ENCODE peak calls at places on chromosomes 1 and 21, in eight cellular contexts. N is uterus; M is CD8-positive, alpha-beta T cell; G is thoracic aorta; S is astrocyte of the cerebellum; W is GM23338; K is PC-9; J is GM10248. Z is an unnamed sample.

GRCh38 chr1:54564312-54565112 is 16.5 kb downstream of the ACOT11 start:
- DNase-seq in N (no peak), M (no peak), G (no peak), S (no peak), W (peak; percentile 43), K (peak; percentile 89), J (no peak), Z (no peak)

GRCh38 chr1:150566589-150567340 is 12.6 kb downstream of the MCL1 start:
- DNase-seq in N (no peak), M (no peak), G (no peak), S (no peak), W (no peak), K (no peak), J (no peak), Z (peak; percentile 70)

GRCh38 chr1:244339776-244340175 is 111.9 kb downstream of the ADSS2 start:
- DNase-seq in N (no peak), M (no peak), G (no peak), S (no peak), W (no peak), K (no peak), J (no peak), Z (peak; percentile 53)

GRCh38 chr1:196317535-196318522 is 290.4 kb downstream of the KCNT2 start:
- DNase-seq in N (no peak), M (no peak), G (no peak), S (peak; percentile 34), W (peak; percentile 65), K (no peak), J (no peak), Z (no peak)

GRCh38 chr1:196400478-196401453 is 207.5 kb downstream of the KCNT2 start:
- DNase-seq in N (peak; percentile 23), M (no peak), G (no peak), S (peak; percentile 97), W (no peak), K (no peak), J (no peak), Z (no peak)

GRCh38 chr1:86942743-86943142 is 28.3 kb downstream of the HS2ST1 start:
- DNase-seq in N (no peak), M (no peak), G (no peak), S (no peak), W (no peak), K (no peak), J (no peak), Z (no peak)

GRCh38 chr1:227428803-227429202 is 110.5 kb upstream of the CDC42BPA start:
- DNase-seq in N (no peak), M (no peak), G (no peak), S (no peak), W (peak; percentile 6), K (peak; percentile 93), J (no peak), Z (no peak)

GRCh38 chr1:100387644-100388350 is 35.5 kb downstream of the CDC14A start:
- DNase-seq in N (no peak), M (no peak), G (no peak), S (no peak), W (no peak), K (no peak), J (no peak), Z (no peak)

GRCh38 chr21:25496825-25497482 is 110.3 kb downstream of the MRPL39 start:
- DNase-seq in N (no peak), M (no peak), G (no peak), S (peak; percentile 16), W (no peak), K (no peak), J (no peak), Z (no peak)

GRCh38 chr21:41824466-41825207 is 54.5 kb downstream of the PRDM15 start:
- DNase-seq in N (no peak), M (no peak), G (no peak), S (no peak), W (no peak), K (no peak), J (no peak), Z (no peak)

GRCh38 chr1:167529829-167530474 is 11.6 kb upstream of the CD247 start:
- DNase-seq in N (no peak), M (no peak), G (no peak), S (no peak), W (no peak), K (no peak), J (no peak), Z (no peak)

GRCh38 chr1:24386241-24386640 is 27.3 kb downstream of the STPG1 start:
- DNase-seq in N (no peak), M (no peak), G (no peak), S (no peak), W (no peak), K (no peak), J (no peak), Z (no peak)

GRCh38 chr1:100622506-100622905 is 84.6 kb downstream of the GPR88 start:
- DNase-seq in N (no peak), M (no peak), G (no peak), S (no peak), W (no peak), K (no peak), J (no peak), Z (no peak)

GRCh38 chr1:92201973-92202372 is 15.7 kb upstream of the C1orf146 start:
- DNase-seq in N (no peak), M (no peak), G (no peak), S (no peak), W (no peak), K (no peak), J (no peak), Z (no peak)

GRCh38 chr1:157968951-157969350 is 24.5 kb upstream of the KIRREL1 start:
- DNase-seq in N (no peak), M (no peak), G (no peak), S (peak; percentile 64), W (no peak), K (no peak), J (no peak), Z (no peak)

GRCh38 chr1:233629305-233629935 is 15.5 kb downstream of the KCNK1 start:
- DNase-seq in N (no peak), M (no peak), G (no peak), S (no peak), W (no peak), K (peak; percentile 31), J (no peak), Z (no peak)

GRCh38 chr1:67148516-67149178 is 13.9 kb upstream of the C1orf141 start:
- DNase-seq in N (no peak), M (no peak), G (no peak), S (no peak), W (no peak), K (peak; percentile 55), J (no peak), Z (no peak)

GRCh38 chr21:31444061-31444460 is 100.0 kb upstream of the TIAM1 start:
- DNase-seq in N (no peak), M (no peak), G (no peak), S (no peak), W (no peak), K (no peak), J (no peak), Z (no peak)

GRCh38 chr1:64884261-64885040 is 81.9 kb downstream of the JAK1 start:
- DNase-seq in N (no peak), M (no peak), G (no peak), S (no peak), W (no peak), K (no peak), J (no peak), Z (no peak)

GRCh38 chr1:155081472-155082300 is 3.0 kb downstream of the EFNA3 start:
- DNase-seq in N (no peak), M (no peak), G (no peak), S (no peak), W (no peak), K (peak; percentile 30), J (no peak), Z (peak; percentile 64)

GRCh38 chr1:155174334-155175280 is 958 bp downstream of the TRIM46 start:
- DNase-seq in N (no peak), M (peak; percentile 48), G (no peak), S (no peak), W (peak; percentile 87), K (no peak), J (no peak), Z (peak; percentile 74)

GRCh38 chr1:76546354-76546933 is 320.8 kb upstream of the ST6GALNAC5 start:
- DNase-seq in N (no peak), M (no peak), G (no peak), S (no peak), W (no peak), K (no peak), J (no peak), Z (no peak)

GRCh38 chr1:76543495-76543894 is 323.8 kb upstream of the ST6GALNAC5 start:
- DNase-seq in N (no peak), M (no peak), G (no peak), S (no peak), W (peak; percentile 11), K (no peak), J (no peak), Z (no peak)

DNA sequence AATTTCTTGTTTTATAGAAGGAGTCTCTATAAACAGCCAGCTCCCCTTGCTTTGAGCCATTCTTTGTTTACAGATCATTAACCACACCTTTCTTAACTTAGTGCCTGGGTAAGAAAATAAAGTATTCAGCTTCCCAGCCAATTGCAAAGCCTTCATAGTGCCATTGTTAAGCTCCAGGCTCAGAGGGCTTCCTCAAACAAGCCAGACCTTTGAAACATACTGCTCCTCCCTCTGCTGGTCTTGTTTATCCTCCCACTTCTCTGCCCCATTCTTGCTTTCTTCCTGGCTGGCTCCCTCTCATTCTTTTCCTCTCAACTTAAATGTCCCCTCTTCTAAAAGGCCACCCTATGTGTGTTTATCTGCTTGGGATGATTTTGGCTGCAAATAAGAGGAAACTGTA is 319.4 kb upstream of the ST6GALNAC5 start:
- DNase-seq in N (no peak), M (no peak), G (no peak), S (no peak), W (peak; percentile 60), K (no peak), J (no peak), Z (no peak)
- TF ChIP-seq CTCF in N (no peak), M (no peak), G (no peak), S (no peak), W (peak; percentile 37), K (no peak), J (no peak), Z (no peak)

GRCh38 chr1:180507826-180508724 is 5.7 kb upstream of the ACBD6 start:
- DNase-seq in N (no peak), M (no peak), G (no peak), S (no peak), W (no peak), K (peak; percentile 49), J (no peak), Z (no peak)
- TF ChIP-seq CTCF in N (no peak), M (no peak), G (no peak), S (no peak), W (no peak), K (no peak), J (no peak), Z (no peak)

GRCh38 chr1:14606632-14607031 is 8.1 kb downstream of the KAZN start:
- DNase-seq in N (no peak), M (no peak), G (no peak), S (no peak), W (no peak), K (no peak), J (no peak), Z (no peak)
- TF ChIP-seq CTCF in N (no peak), M (no peak), G (no peak), S (peak; percentile 51), W (peak; percentile 36), K (no peak), J (no peak), Z (no peak)

DNA sequence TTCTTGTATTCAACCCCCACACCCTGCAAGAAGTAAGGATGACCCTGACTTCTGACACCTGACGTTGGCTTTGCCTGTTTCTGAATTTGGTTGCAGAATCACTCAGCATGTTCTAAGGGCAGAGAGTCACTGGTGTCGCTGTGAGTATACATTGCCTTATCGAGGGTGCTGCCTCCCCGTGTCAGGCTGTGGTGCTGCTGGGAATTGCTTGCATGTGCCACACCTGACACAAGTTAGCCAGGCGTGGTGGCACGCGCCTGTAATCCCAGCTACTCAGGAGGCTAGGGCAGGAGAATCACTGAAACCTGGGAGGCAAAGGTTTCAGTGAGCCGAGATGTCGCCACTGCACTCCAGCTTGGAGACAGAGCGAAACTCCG is 45.9 kb downstream of the WDR4 start:
- DNase-seq in N (no peak), M (no peak), G (no peak), S (no peak), W (peak; percentile 47), K (no peak), J (peak; percentile 67), Z (peak; percentile 62)
- TF ChIP-seq CTCF in N (no peak), M (peak; percentile 38), G (no peak), S (peak; percentile 17), W (peak; percentile 22), K (no peak), J (peak; percentile 51), Z (no peak)